ENCODE peak calls at places on chromosomes 16 and 17, in nine cellular contexts. One of them, this sample, is unnamed.

GRCh38 chr17:81027591-81028505 is 7.1 kb upstream of the BAIAP2 start:
- DNase-seq in vagina: no peak
- DNase-seq in CD8-positive, alpha-beta T cell: no peak
- DNase-seq in GM13977: no peak
- DNase-seq in neural progenitor cell: no peak
- DNase-seq in body of pancreas: no peak
- DNase-seq in mammary epithelial cell: no peak
- DNase-seq in foreskin fibroblast: no peak
- DNase-seq in RWPE1: no peak
- DNase-seq in this sample: no peak

GRCh38 chr17:27586203-27586701 is 44.7 kb upstream of the LGALS9 start:
- DNase-seq in vagina: no peak
- DNase-seq in CD8-positive, alpha-beta T cell: no peak
- DNase-seq in GM13977: no peak
- DNase-seq in neural progenitor cell: no peak
- DNase-seq in body of pancreas: no peak
- DNase-seq in mammary epithelial cell: no peak
- DNase-seq in foreskin fibroblast: peak
- DNase-seq in RWPE1: no peak
- DNase-seq in this sample: no peak

GRCh38 chr17:55601874-55602364 is 90.7 kb upstream of the SMIM36 start:
- DNase-seq in vagina: no peak
- DNase-seq in CD8-positive, alpha-beta T cell: no peak
- DNase-seq in GM13977: peak
- DNase-seq in neural progenitor cell: peak
- DNase-seq in body of pancreas: no peak
- DNase-seq in mammary epithelial cell: peak
- DNase-seq in foreskin fibroblast: no peak
- DNase-seq in RWPE1: peak
- DNase-seq in this sample: peak

GRCh38 chr17:1496814-1497325 is 4.4 kb upstream of the MYO1C start:
- DNase-seq in vagina: no peak
- DNase-seq in CD8-positive, alpha-beta T cell: no peak
- DNase-seq in GM13977: no peak
- DNase-seq in neural progenitor cell: no peak
- DNase-seq in body of pancreas: no peak
- DNase-seq in mammary epithelial cell: no peak
- DNase-seq in foreskin fibroblast: no peak
- DNase-seq in RWPE1: no peak
- DNase-seq in this sample: no peak

GRCh38 chr17:80182845-80183223 is 13.0 kb downstream of the CARD14 start:
- DNase-seq in vagina: no peak
- DNase-seq in CD8-positive, alpha-beta T cell: no peak
- DNase-seq in GM13977: no peak
- DNase-seq in neural progenitor cell: no peak
- DNase-seq in body of pancreas: no peak
- DNase-seq in mammary epithelial cell: no peak
- DNase-seq in foreskin fibroblast: no peak
- DNase-seq in RWPE1: no peak
- DNase-seq in this sample: no peak

GRCh38 chr17:32794533-32795246 is 82.2 kb downstream of the MYO1D start:
- DNase-seq in vagina: no peak
- DNase-seq in CD8-positive, alpha-beta T cell: no peak
- DNase-seq in GM13977: no peak
- DNase-seq in neural progenitor cell: no peak
- DNase-seq in body of pancreas: peak
- DNase-seq in mammary epithelial cell: no peak
- DNase-seq in foreskin fibroblast: no peak
- DNase-seq in RWPE1: no peak
- DNase-seq in this sample: peak

GRCh38 chr16:52912565-52913173 is 140.0 kb downstream of the CHD9NB start:
- DNase-seq in vagina: no peak
- DNase-seq in CD8-positive, alpha-beta T cell: peak
- DNase-seq in GM13977: peak
- DNase-seq in neural progenitor cell: peak
- DNase-seq in body of pancreas: peak
- DNase-seq in mammary epithelial cell: peak
- DNase-seq in foreskin fibroblast: peak
- DNase-seq in RWPE1: peak
- DNase-seq in this sample: peak

GRCh38 chr17:62680541-62681052 is 53.1 kb downstream of the MRC2 start:
- DNase-seq in vagina: no peak
- DNase-seq in CD8-positive, alpha-beta T cell: no peak
- DNase-seq in GM13977: no peak
- DNase-seq in neural progenitor cell: no peak
- DNase-seq in body of pancreas: no peak
- DNase-seq in mammary epithelial cell: peak
- DNase-seq in foreskin fibroblast: no peak
- DNase-seq in RWPE1: no peak
- DNase-seq in this sample: peak

GRCh38 chr17:32588135-32588534 is 101.3 kb downstream of the CDK5R1 start:
- DNase-seq in vagina: no peak
- DNase-seq in CD8-positive, alpha-beta T cell: no peak
- DNase-seq in GM13977: no peak
- DNase-seq in neural progenitor cell: no peak
- DNase-seq in body of pancreas: no peak
- DNase-seq in mammary epithelial cell: no peak
- DNase-seq in foreskin fibroblast: no peak
- DNase-seq in RWPE1: no peak
- DNase-seq in this sample: no peak

GRCh38 chr17:67360880-67361279 is 5.5 kb downstream of the PSMD12 start:
- DNase-seq in vagina: no peak
- DNase-seq in CD8-positive, alpha-beta T cell: no peak
- DNase-seq in GM13977: no peak
- DNase-seq in neural progenitor cell: no peak
- DNase-seq in body of pancreas: no peak
- DNase-seq in mammary epithelial cell: peak
- DNase-seq in foreskin fibroblast: no peak
- DNase-seq in RWPE1: peak
- DNase-seq in this sample: no peak

GRCh38 chr17:55571095-55571494 is 59.8 kb upstream of the SMIM36 start:
- DNase-seq in vagina: no peak
- DNase-seq in CD8-positive, alpha-beta T cell: no peak
- DNase-seq in GM13977: no peak
- DNase-seq in neural progenitor cell: no peak
- DNase-seq in body of pancreas: no peak
- DNase-seq in mammary epithelial cell: no peak
- DNase-seq in foreskin fibroblast: no peak
- DNase-seq in RWPE1: no peak
- DNase-seq in this sample: no peak

GRCh38 chr17:64128787-64129514 is 993 bp downstream of the ERN1 start:
- DNase-seq in vagina: peak
- DNase-seq in CD8-positive, alpha-beta T cell: no peak
- DNase-seq in GM13977: no peak
- DNase-seq in neural progenitor cell: no peak
- DNase-seq in body of pancreas: peak
- DNase-seq in mammary epithelial cell: peak
- DNase-seq in foreskin fibroblast: no peak
- DNase-seq in RWPE1: peak
- DNase-seq in this sample: peak

GRCh38 chr16:85611455-85612190 is 1.5 kb upstream of the GSE1 start:
- DNase-seq in vagina: no peak
- DNase-seq in CD8-positive, alpha-beta T cell: peak
- DNase-seq in GM13977: peak
- DNase-seq in neural progenitor cell: peak
- DNase-seq in body of pancreas: peak
- DNase-seq in mammary epithelial cell: peak
- DNase-seq in foreskin fibroblast: peak
- DNase-seq in RWPE1: peak
- DNase-seq in this sample: peak

GRCh38 chr16:85614338-85615013 is 1.4 kb downstream of the GSE1 start:
- DNase-seq in vagina: no peak
- DNase-seq in CD8-positive, alpha-beta T cell: no peak
- DNase-seq in GM13977: no peak
- DNase-seq in neural progenitor cell: peak
- DNase-seq in body of pancreas: peak
- DNase-seq in mammary epithelial cell: no peak
- DNase-seq in foreskin fibroblast: no peak
- DNase-seq in RWPE1: peak
- DNase-seq in this sample: peak

GRCh38 chr16:85612191-85612800 is 826 bp upstream of the GSE1 start:
- DNase-seq in vagina: no peak
- DNase-seq in CD8-positive, alpha-beta T cell: peak
- DNase-seq in GM13977: peak
- DNase-seq in neural progenitor cell: peak
- DNase-seq in body of pancreas: peak
- DNase-seq in mammary epithelial cell: peak
- DNase-seq in foreskin fibroblast: peak
- DNase-seq in RWPE1: peak
- DNase-seq in this sample: peak

GRCh38 chr16:85613609-85614337 is 651 bp downstream of the GSE1 start:
- DNase-seq in vagina: no peak
- DNase-seq in CD8-positive, alpha-beta T cell: no peak
- DNase-seq in GM13977: no peak
- DNase-seq in neural progenitor cell: peak
- DNase-seq in body of pancreas: peak
- DNase-seq in mammary epithelial cell: no peak
- DNase-seq in foreskin fibroblast: no peak
- DNase-seq in RWPE1: peak
- DNase-seq in this sample: peak

GRCh38 chr16:85612801-85613608 is at the start of gene GSE1:
- DNase-seq in vagina: no peak
- DNase-seq in CD8-positive, alpha-beta T cell: peak
- DNase-seq in GM13977: peak
- DNase-seq in neural progenitor cell: peak
- DNase-seq in body of pancreas: peak
- DNase-seq in mammary epithelial cell: peak
- DNase-seq in foreskin fibroblast: peak
- DNase-seq in RWPE1: peak
- DNase-seq in this sample: peak
- TF ChIP-seq CTCF in vagina: no peak
- TF ChIP-seq CTCF in CD8-positive, alpha-beta T cell: no peak
- TF ChIP-seq CTCF in GM13977: no peak
- TF ChIP-seq CTCF in neural progenitor cell: no peak
- TF ChIP-seq CTCF in body of pancreas: no peak
- TF ChIP-seq CTCF in mammary epithelial cell: no peak
- TF ChIP-seq CTCF in foreskin fibroblast: no peak
- TF ChIP-seq CTCF in RWPE1: no peak
- TF ChIP-seq CTCF in this sample: no peak

GRCh38 chr16:49755716-49756115 is 100.2 kb downstream of the ZNF423 start:
- DNase-seq in vagina: no peak
- DNase-seq in CD8-positive, alpha-beta T cell: no peak
- DNase-seq in GM13977: no peak
- DNase-seq in neural progenitor cell: no peak
- DNase-seq in body of pancreas: no peak
- DNase-seq in mammary epithelial cell: no peak
- DNase-seq in foreskin fibroblast: no peak
- DNase-seq in RWPE1: no peak
- DNase-seq in this sample: no peak

GRCh38 chr16:49754495-49755290 is 101.2 kb downstream of the ZNF423 start:
- DNase-seq in vagina: no peak
- DNase-seq in CD8-positive, alpha-beta T cell: no peak
- DNase-seq in GM13977: no peak
- DNase-seq in neural progenitor cell: peak
- DNase-seq in body of pancreas: no peak
- DNase-seq in mammary epithelial cell: no peak
- DNase-seq in foreskin fibroblast: peak
- DNase-seq in RWPE1: no peak
- DNase-seq in this sample: no peak

GRCh38 chr16:49757744-49758069 is 98.2 kb downstream of the ZNF423 start:
- DNase-seq in vagina: no peak
- DNase-seq in CD8-positive, alpha-beta T cell: no peak
- DNase-seq in GM13977: no peak
- DNase-seq in neural progenitor cell: peak
- DNase-seq in body of pancreas: no peak
- DNase-seq in mammary epithelial cell: no peak
- DNase-seq in foreskin fibroblast: no peak
- DNase-seq in RWPE1: no peak
- DNase-seq in this sample: no peak

GRCh38 chr16:49756971-49757743 is 98.8 kb downstream of the ZNF423 start:
- DNase-seq in vagina: no peak
- DNase-seq in CD8-positive, alpha-beta T cell: no peak
- DNase-seq in GM13977: no peak
- DNase-seq in neural progenitor cell: no peak
- DNase-seq in body of pancreas: no peak
- DNase-seq in mammary epithelial cell: no peak
- DNase-seq in foreskin fibroblast: no peak
- DNase-seq in RWPE1: peak
- DNase-seq in this sample: no peak

DNA sequence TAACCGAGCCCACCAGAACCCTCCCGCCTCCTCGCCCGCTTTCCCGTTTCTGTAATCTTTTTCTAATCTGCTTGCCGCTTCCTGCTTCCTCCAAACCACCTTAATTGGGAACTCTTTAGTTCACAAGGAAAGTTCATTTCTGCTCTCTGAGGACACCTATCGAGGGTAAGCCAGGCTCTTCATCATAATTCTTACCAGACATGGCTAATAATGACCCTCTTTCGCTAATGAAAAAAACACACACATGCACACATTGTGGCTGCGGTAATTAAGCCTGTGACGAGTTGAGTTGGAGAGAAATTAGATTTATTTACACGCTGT is 100.7 kb downstream of the ZNF423 start:
- DNase-seq in vagina: no peak
- DNase-seq in CD8-positive, alpha-beta T cell: no peak
- DNase-seq in GM13977: no peak
- DNase-seq in neural progenitor cell: peak
- DNase-seq in body of pancreas: no peak
- DNase-seq in mammary epithelial cell: no peak
- DNase-seq in foreskin fibroblast: peak
- DNase-seq in RWPE1: peak
- DNase-seq in this sample: peak
- TF ChIP-seq CTCF in vagina: no peak
- TF ChIP-seq CTCF in CD8-positive, alpha-beta T cell: no peak
- TF ChIP-seq CTCF in GM13977: peak
- TF ChIP-seq CTCF in neural progenitor cell: peak
- TF ChIP-seq CTCF in body of pancreas: no peak
- TF ChIP-seq CTCF in mammary epithelial cell: no peak
- TF ChIP-seq CTCF in foreskin fibroblast: peak
- TF ChIP-seq CTCF in RWPE1: peak
- TF ChIP-seq CTCF in this sample: no peak

DNA sequence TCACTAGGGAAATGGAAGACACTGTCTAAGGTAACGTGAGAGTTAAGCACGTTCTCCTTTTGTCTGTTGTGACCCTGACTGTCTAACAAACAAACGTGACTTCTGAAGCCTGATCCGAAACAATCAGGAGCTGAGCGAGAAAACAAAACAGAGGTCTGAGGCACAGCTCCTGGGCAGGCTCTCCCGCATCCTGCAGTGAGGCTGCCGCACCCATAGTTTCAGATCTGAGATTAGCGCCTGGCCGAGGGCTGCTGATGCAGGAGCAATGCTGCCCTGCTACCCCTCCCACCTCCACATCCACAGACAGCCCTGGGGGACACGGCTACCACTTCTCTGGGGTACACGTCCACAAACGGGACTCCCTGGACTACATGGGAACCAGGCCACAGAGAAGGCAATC is 46.7 kb downstream of the RNF157 start:
- DNase-seq in vagina: no peak
- DNase-seq in CD8-positive, alpha-beta T cell: no peak
- DNase-seq in GM13977: no peak
- DNase-seq in neural progenitor cell: peak
- DNase-seq in body of pancreas: no peak
- DNase-seq in mammary epithelial cell: no peak
- DNase-seq in foreskin fibroblast: no peak
- DNase-seq in RWPE1: no peak
- DNase-seq in this sample: no peak
- TF ChIP-seq CTCF in vagina: no peak
- TF ChIP-seq CTCF in CD8-positive, alpha-beta T cell: no peak
- TF ChIP-seq CTCF in GM13977: no peak
- TF ChIP-seq CTCF in neural progenitor cell: no peak
- TF ChIP-seq CTCF in body of pancreas: no peak
- TF ChIP-seq CTCF in mammary epithelial cell: no peak
- TF ChIP-seq CTCF in foreskin fibroblast: no peak
- TF ChIP-seq CTCF in RWPE1: no peak
- TF ChIP-seq CTCF in this sample: no peak

GRCh38 chr17:58248955-58249269 is 10.5 kb downstream of the LPO start:
- DNase-seq in vagina: no peak
- DNase-seq in CD8-positive, alpha-beta T cell: no peak
- DNase-seq in GM13977: no peak
- DNase-seq in neural progenitor cell: no peak
- DNase-seq in body of pancreas: no peak
- DNase-seq in mammary epithelial cell: no peak
- DNase-seq in foreskin fibroblast: no peak
- DNase-seq in RWPE1: no peak
- DNase-seq in this sample: no peak
- TF ChIP-seq CTCF in vagina: no peak
- TF ChIP-seq CTCF in CD8-positive, alpha-beta T cell: no peak
- TF ChIP-seq CTCF in GM13977: no peak
- TF ChIP-seq CTCF in neural progenitor cell: no peak
- TF ChIP-seq CTCF in body of pancreas: no peak
- TF ChIP-seq CTCF in mammary epithelial cell: no peak
- TF ChIP-seq CTCF in foreskin fibroblast: no peak
- TF ChIP-seq CTCF in RWPE1: no peak
- TF ChIP-seq CTCF in this sample: no peak